ENCODE peak calls at places on chromosomes 2 and 18, in eight cellular contexts. J is upper lobe of right lung; G is adrenal gland; C is OCI-LY7; P is suprapubic skin; U is transverse colon; B is effector memory CD4-positive, alpha-beta T cell; Y is sigmoid colon. V is an unnamed sample.

GRCh38 chr2:232275670-232276069 is 102.9 kb upstream of the ALPP start:
- DNase-seq in J (no peak), G (no peak), C (peak), P (no peak), U (peak), B (no peak), Y (no peak), V (no peak)

GRCh38 chr2:239499989-239500914 is 99.4 kb upstream of the HDAC4 start:
- DNase-seq in J (no peak), G (no peak), C (no peak), P (no peak), U (no peak), B (no peak), Y (no peak), V (no peak)

GRCh38 chr2:48471048-48471474 is 58.9 kb upstream of the STON1 start:
- DNase-seq in J (no peak), G (no peak), C (no peak), P (no peak), U (no peak), B (no peak), Y (no peak), V (no peak)

GRCh38 chr2:203909192-203909945 is 27.2 kb upstream of the ICOS start:
- DNase-seq in J (no peak), G (no peak), C (peak), P (no peak), U (peak), B (no peak), Y (no peak), V (peak)

GRCh38 chr2:236264256-236264655 is at the start of gene ASB18:
- DNase-seq in J (no peak), G (no peak), C (no peak), P (no peak), U (no peak), B (no peak), Y (no peak), V (no peak)

GRCh38 chr2:158325031-158325781 is 131.3 kb downstream of the CCDC148 start:
- DNase-seq in J (no peak), G (no peak), C (no peak), P (no peak), U (no peak), B (no peak), Y (no peak), V (no peak)

GRCh38 chr2:16014041-16014787 is 73.9 kb downstream of the MYCN start:
- DNase-seq in J (no peak), G (no peak), C (no peak), P (no peak), U (peak), B (no peak), Y (no peak), V (peak)

GRCh38 chr2:241609859-241610793 is 26.8 kb downstream of the THAP4 start:
- DNase-seq in J (peak), G (peak), C (peak), P (peak), U (peak), B (peak), Y (peak), V (peak)

GRCh38 chr18:46293699-46294300 is 189.6 kb downstream of the HAUS1 start:
- DNase-seq in J (peak), G (no peak), C (no peak), P (no peak), U (no peak), B (no peak), Y (no peak), V (no peak)

GRCh38 chr2:83196225-83196624 is 1262.9 kb downstream of the SUCLG1 start:
- DNase-seq in J (no peak), G (no peak), C (peak), P (no peak), U (no peak), B (no peak), Y (no peak), V (no peak)

GRCh38 chr2:199659207-199659606 is 191.8 kb downstream of the FTCDNL1 start:
- DNase-seq in J (no peak), G (peak), C (no peak), P (no peak), U (no peak), B (no peak), Y (no peak), V (peak)

GRCh38 chr2:19072161-19072560 is 286.3 kb downstream of the OSR1 start:
- DNase-seq in J (no peak), G (no peak), C (no peak), P (no peak), U (no peak), B (no peak), Y (no peak), V (no peak)

GRCh38 chr2:174046172-174046571 is 81.0 kb upstream of the SP3 start:
- DNase-seq in J (no peak), G (no peak), C (no peak), P (no peak), U (no peak), B (no peak), Y (no peak), V (no peak)

GRCh38 chr2:215136669-215137328 is 1.6 kb downstream of the ABCA12 start:
- DNase-seq in J (no peak), G (no peak), C (no peak), P (no peak), U (no peak), B (no peak), Y (no peak), V (no peak)

GRCh38 chr18:58639751-58640427 is 11.0 kb upstream of the ALPK2 start:
- DNase-seq in J (no peak), G (no peak), C (no peak), P (no peak), U (no peak), B (no peak), Y (no peak), V (no peak)

GRCh38 chr2:8174641-8175257 is 507.1 kb upstream of the ID2 start:
- DNase-seq in J (no peak), G (no peak), C (no peak), P (no peak), U (no peak), B (no peak), Y (no peak), V (no peak)

GRCh38 chr2:73063909-73064875 is 7.3 kb downstream of the SFXN5 start:
- DNase-seq in J (no peak), G (peak), C (no peak), P (no peak), U (peak), B (no peak), Y (no peak), V (no peak)

GRCh38 chr2:136765256-136765735 is at the start of gene THSD7B:
- DNase-seq in J (peak), G (no peak), C (no peak), P (no peak), U (no peak), B (no peak), Y (no peak), V (no peak)
- H3K4me3 ChIP-seq in J (peak), G (peak), C (no peak), P (peak), U (peak), B (no peak), Y (peak), V (peak)

DNA sequence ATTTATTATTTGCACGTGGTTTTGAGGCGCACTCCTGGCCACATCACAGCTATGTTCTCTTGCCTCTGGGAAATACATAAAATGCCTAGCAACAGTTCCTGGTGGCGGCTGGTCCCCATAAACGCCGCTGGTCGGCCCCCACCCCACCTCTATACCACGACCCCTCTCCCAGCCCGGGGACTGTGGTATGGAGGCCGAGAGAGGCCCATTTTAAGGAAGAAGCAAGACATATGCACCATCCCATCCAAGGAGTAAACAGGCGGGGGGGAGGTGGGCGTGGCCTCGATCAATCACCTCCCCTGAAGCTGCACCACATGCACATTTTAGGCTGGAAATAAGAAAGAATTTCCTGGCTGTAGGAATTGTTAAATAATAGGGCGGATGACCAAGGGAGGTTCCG is 82.6 kb downstream of the BCL2 start:
- DNase-seq in J (peak), G (no peak), C (no peak), P (peak), U (peak), B (no peak), Y (no peak), V (no peak)
- H3K27ac ChIP-seq in J (peak), G (peak), C (no peak), P (peak), U (peak), B (no peak), Y (peak), V (peak)

GRCh38 chr18:23885750-23886149 is 128.8 kb upstream of the TTC39C start:
- DNase-seq in J (no peak), G (no peak), C (no peak), P (no peak), U (no peak), B (no peak), Y (no peak), V (no peak)
- H3K4me3 ChIP-seq in J (no peak), G (no peak), C (no peak), P (no peak), U (no peak), B (no peak), Y (no peak), V (no peak)

GRCh38 chr18:75063615-75064512 is 145.1 kb downstream of the PTGR3 start:
- DNase-seq in J (peak), G (no peak), C (no peak), P (no peak), U (no peak), B (no peak), Y (no peak), V (no peak)

GRCh38 chr18:75065251-75066000 is 143.5 kb downstream of the PTGR3 start:
- DNase-seq in J (peak), G (no peak), C (no peak), P (no peak), U (no peak), B (no peak), Y (no peak), V (no peak)

GRCh38 chr18:75062297-75062886 is 146.5 kb downstream of the PTGR3 start:
- DNase-seq in J (peak), G (no peak), C (no peak), P (no peak), U (no peak), B (no peak), Y (no peak), V (no peak)

GRCh38 chr18:75064513-75064905 is 144.4 kb downstream of the PTGR3 start:
- DNase-seq in J (peak), G (no peak), C (no peak), P (no peak), U (no peak), B (no peak), Y (no peak), V (no peak)

GRCh38 chr18:75063196-75063595 is 145.7 kb downstream of the PTGR3 start:
- DNase-seq in J (peak), G (no peak), C (no peak), P (no peak), U (no peak), B (no peak), Y (no peak), V (no peak)
- H3K27ac ChIP-seq in J (no peak), G (no peak), C (no peak), P (no peak), U (no peak), B (no peak), Y (no peak), V (no peak)

GRCh38 chr2:40434638-40435296 is 17.1 kb downstream of the SLC8A1 start:
- DNase-seq in J (no peak), G (peak), C (no peak), P (no peak), U (no peak), B (no peak), Y (no peak), V (no peak)
- H3K4me3 ChIP-seq in J (no peak), G (no peak), C (no peak), P (no peak), U (no peak), B (no peak), Y (no peak), V (no peak)

GRCh38 chr2:217360111-217360510 is 500.2 kb upstream of the TNP1 start:
- DNase-seq in J (no peak), G (no peak), C (no peak), P (no peak), U (no peak), B (no peak), Y (no peak), V (no peak)
- H3K27ac ChIP-seq in J (no peak), G (peak), C (no peak), P (peak), U (peak), B (no peak), Y (peak), V (no peak)

GRCh38 chr18:54829856-54830255 is 1.6 kb downstream of the RAB27B start:
- DNase-seq in J (no peak), G (no peak), C (no peak), P (no peak), U (no peak), B (no peak), Y (no peak), V (no peak)
- H3K4me3 ChIP-seq in J (peak), G (no peak), C (no peak), P (peak), U (no peak), B (no peak), Y (no peak), V (no peak)

GRCh38 chr2:217301142-217301541 is 441.3 kb upstream of the TNP1 start:
- DNase-seq in J (no peak), G (no peak), C (no peak), P (no peak), U (no peak), B (no peak), Y (peak), V (no peak)
- H3K27ac ChIP-seq in J (no peak), G (no peak), C (no peak), P (no peak), U (no peak), B (no peak), Y (peak), V (no peak)

GRCh38 chr2:74549685-74549971 is 4.1 kb downstream of the LOXL3 start:
- DNase-seq in J (no peak), G (no peak), C (no peak), P (no peak), U (no peak), B (no peak), Y (no peak), V (no peak)
- H3K4me3 ChIP-seq in J (peak), G (peak), C (no peak), P (peak), U (peak), B (no peak), Y (peak), V (peak)